ENCODE peak calls at places on chromosomes 1 and 21, in nine cellular contexts. Q is substantia nigra; E is psoas muscle; N is activated effector memory CD4-positive, alpha-beta T cell treated with anti-CD3 and anti-CD28 coated beads, Interleukin-2, amount 50 U/mL, for 16 hours; Y is NT2/D1; X is neural crest cell; M is nephron progenitor cell; B is thyroid gland; V is kidney tubule cell. R is an unnamed sample.

GRCh38 chr1:14660795-14661194 is 62.3 kb downstream of the KAZN start:
- DNase-seq in V (no peak), B (no peak), E (no peak), N (no peak), Y (no peak), X (no peak), Q (no peak), M (no peak), R (no peak)

GRCh38 chr1:21898326-21899155 is 38.6 kb downstream of the HSPG2 start:
- DNase-seq in X (no peak), Y (no peak), B (no peak), V (no peak), E (peak; percentile 77), N (no peak), Q (no peak), M (no peak), R (no peak)

GRCh38 chr1:189619682-189620332 is 857.9 kb downstream of the BRINP3 start:
- DNase-seq in Q (no peak), E (no peak), M (no peak), Y (no peak), N (no peak), B (no peak), X (no peak), V (peak; percentile 94), R (peak; percentile 5)

GRCh38 chr1:93907718-93908117 is 1.5 kb downstream of the GCLM start:
- DNase-seq in N (no peak), B (peak; percentile 94), E (no peak), M (no peak), Q (no peak), V (peak; percentile 59), X (no peak), Y (no peak), R (peak; percentile 56)

GRCh38 chr1:161071886-161072371 is 2.2 kb upstream of the ARHGAP30 start:
- DNase-seq in M (peak; percentile 48), N (peak; percentile 75), V (peak; percentile 54), Y (peak; percentile 49), E (peak; percentile 72), X (peak; percentile 33), B (peak; percentile 39), Q (peak; percentile 10), R (no peak)

GRCh38 chr1:204598319-204598969 is 82.2 kb downstream of the MDM4 start:
- DNase-seq in Q (no peak), X (no peak), E (no peak), M (no peak), V (no peak), B (no peak), Y (no peak), N (no peak), R (no peak)

GRCh38 chr21:36241717-36242116 is 78.3 kb upstream of the MORC3 start:
- DNase-seq in V (no peak), N (no peak), Y (no peak), X (no peak), Q (no peak), E (no peak), M (no peak), B (no peak), R (no peak)

GRCh38 chr1:2819429-2819828 is 17.9 kb upstream of the TTC34 start:
- DNase-seq in N (no peak), Q (no peak), M (no peak), Y (no peak), B (no peak), E (peak; percentile 31), V (no peak), X (no peak), R (no peak)

GRCh38 chr1:17370618-17371017 is 1.4 kb upstream of the PADI6 start:
- DNase-seq in E (no peak), Y (no peak), V (peak; percentile 55), N (no peak), B (no peak), Q (no peak), M (no peak), X (no peak), R (no peak)

GRCh38 chr1:83918688-83919285 is 80.1 kb downstream of the TTLL7 start:
- DNase-seq in Q (no peak), M (no peak), V (no peak), B (no peak), X (no peak), Y (no peak), E (no peak), N (no peak), R (no peak)

GRCh38 chr1:22848374-22848773 is 124.3 kb downstream of the LACTBL1 start:
- DNase-seq in Y (no peak), Q (no peak), X (no peak), M (no peak), B (no peak), N (no peak), V (no peak), E (no peak), R (no peak)